ENCODE peak calls at places on chromosomes 12 and 14, in four cellular contexts. L is H1, H is SK-N-SH, F is GM12878. T is an unnamed sample.

GRCh38 chr12:117518594-117519270 is 157.3 kb upstream of the NOS1 start:
- DNase-seq in F (no peak), H (no peak), L (no peak), T (peak; percentile 88)

GRCh38 chr12:83826112-83826511 is 1086.5 kb downstream of the SLC6A15 start:
- DNase-seq in F (no peak), H (peak; percentile 13), L (peak; percentile 87), T (no peak)

GRCh38 chr12:106246891-106247730 is 709 bp downstream of the CKAP4 start:
- DNase-seq in F (no peak), H (peak; percentile 81), L (peak; percentile 63), T (no peak)

GRCh38 chr12:129074379-129074778 is 221.1 kb downstream of the GLT1D1 start:
- DNase-seq in L (no peak), F (no peak), H (no peak), T (no peak)

GRCh38 chr12:103841690-103842584 is 903 bp upstream of the NT5DC3 start:
- DNase-seq in L (peak; percentile 85), F (no peak), H (no peak), T (peak; percentile 40)

GRCh38 chr12:19248929-19249602 is 119.5 kb downstream of the PLEKHA5 start:
- DNase-seq in F (no peak), L (no peak), H (no peak), T (no peak)

GRCh38 chr14:57227083-57227482 is 41.6 kb downstream of the EXOC5 start:
- DNase-seq in L (no peak), F (no peak), H (no peak), T (no peak)

GRCh38 chr12:12333407-12333831 is 16.6 kb downstream of the MANSC1 start:
- DNase-seq in L (no peak), H (no peak), F (no peak), T (no peak)

GRCh38 chr14:59870277-59871165 is at the start of gene RTN1:
- DNase-seq in H (peak; percentile 82), L (peak; percentile 78), F (no peak), T (no peak)

GRCh38 chr14:99026471-99026870 is 245.5 kb downstream of the BCL11B start:
- DNase-seq in F (no peak), L (no peak), H (no peak), T (no peak)

GRCh38 chr14:33794791-33795300 is 156.0 kb downstream of the EGLN3 start:
- DNase-seq in F (no peak), H (no peak), L (no peak), T (no peak)

GRCh38 chr14:33386771-33387170 is 448.1 kb downstream of the NPAS3 start:
- DNase-seq in H (no peak), F (no peak), L (no peak), T (no peak)

GRCh38 chr12:1847411-1847810 is 27.0 kb downstream of the LRTM2 start:
- DNase-seq in H (no peak), L (no peak), F (no peak), T (no peak)

GRCh38 chr12:46830731-46831334 is 5.0 kb upstream of the SLC38A4 start:
- DNase-seq in F (no peak), L (peak; percentile 59), H (no peak), T (no peak)

GRCh38 chr14:69360438-69361108 is 37.5 kb downstream of the ERH start:
- DNase-seq in L (no peak), F (no peak), H (no peak), T (no peak)

GRCh38 chr14:104999361-104999760 is 13.8 kb downstream of the CLBA1 start:
- DNase-seq in H (no peak), L (no peak), F (no peak), T (no peak)

GRCh38 chr12:101951002-101951670 is 73.8 kb downstream of the DRAM1 start:
- DNase-seq in H (no peak), L (no peak), F (no peak), T (no peak)

GRCh38 chr12:116534341-116535121 is 24.6 kb upstream of the MAP1LC3B2 start:
- DNase-seq in H (peak; percentile 51), F (no peak), L (peak; percentile 53), T (no peak)

GRCh38 chr14:68841030-68841809 is 48.4 kb upstream of the ZFP36L1 start:
- DNase-seq in H (no peak), L (no peak), F (no peak), T (no peak)

GRCh38 chr12:131929530-131930456 is 717 bp downstream of the PUS1 start:
- DNase-seq in F (no peak), L (no peak), H (peak; percentile 73), T (no peak)

GRCh38 chr12:57012600-57013465 is 3.5 kb downstream of the TAC3 start:
- DNase-seq in L (no peak), F (peak; percentile 32), H (no peak), T (no peak)

GRCh38 chr12:125742413-125742812 is 677.2 kb downstream of the AACS start:
- DNase-seq in H (no peak), F (no peak), L (no peak), T (no peak)

GRCh38 chr12:50017047-50017446 is 8.2 kb downstream of the RACGAP1 start:
- DNase-seq in F (no peak), L (no peak), H (no peak), T (no peak)

GRCh38 chr14:102029956-102030355 is 56.9 kb downstream of the HSP90AA1 start:
- DNase-seq in L (no peak), H (no peak), F (no peak), T (peak; percentile 22)

GRCh38 chr12:132572801-132573760 is 37.3 kb downstream of the LRCOL1 start:
- DNase-seq in L (no peak), H (no peak), F (no peak), T (no peak)

GRCh38 chr12:75378354-75378753 is 12.5 kb upstream of the GLIPR1L2 start:
- DNase-seq in F (no peak), L (no peak), H (no peak), T (no peak)

GRCh38 chr12:27711312-27711682 is 665 bp downstream of the MRPS35 start:
- DNase-seq in F (no peak), L (no peak), H (no peak), T (no peak)

GRCh38 chr12:89494411-89495231 is 30.0 kb downstream of the GALNT4 start:
- DNase-seq in L (no peak), H (no peak), F (no peak), T (no peak)

GRCh38 chr12:20063116-20063515 is 305.2 kb upstream of the PDE3A start:
- DNase-seq in H (no peak), F (no peak), L (no peak), T (no peak)

GRCh38 chr14:64973026-64973442 is 898 bp upstream of the RAB15 start:
- DNase-seq in L (no peak), F (no peak), H (no peak), T (peak; percentile 38)
- H3K4me2 ChIP-seq in L (no peak overlapping the region), F (no peak overlapping the region), H (peak overlapping the region; percentile 86), T (peak overlapping the region; percentile 94)

GRCh38 chr14:94471045-94471444 is 5.0 kb downstream of the SERPINA9 start:
- DNase-seq in F (no peak), H (no peak), L (no peak), T (no peak)

GRCh38 chr14:94472842-94473241 is 3.2 kb downstream of the SERPINA9 start:
- DNase-seq in H (no peak), F (no peak), L (no peak), T (no peak)

GRCh38 chr14:94474581-94475031 is 1.4 kb downstream of the SERPINA9 start:
- DNase-seq in L (no peak), H (no peak), F (no peak), T (no peak)

GRCh38 chr14:94476018-94476417 is at the start of gene SERPINA9:
- DNase-seq in L (no peak), H (no peak), F (no peak), T (no peak)

DNA sequence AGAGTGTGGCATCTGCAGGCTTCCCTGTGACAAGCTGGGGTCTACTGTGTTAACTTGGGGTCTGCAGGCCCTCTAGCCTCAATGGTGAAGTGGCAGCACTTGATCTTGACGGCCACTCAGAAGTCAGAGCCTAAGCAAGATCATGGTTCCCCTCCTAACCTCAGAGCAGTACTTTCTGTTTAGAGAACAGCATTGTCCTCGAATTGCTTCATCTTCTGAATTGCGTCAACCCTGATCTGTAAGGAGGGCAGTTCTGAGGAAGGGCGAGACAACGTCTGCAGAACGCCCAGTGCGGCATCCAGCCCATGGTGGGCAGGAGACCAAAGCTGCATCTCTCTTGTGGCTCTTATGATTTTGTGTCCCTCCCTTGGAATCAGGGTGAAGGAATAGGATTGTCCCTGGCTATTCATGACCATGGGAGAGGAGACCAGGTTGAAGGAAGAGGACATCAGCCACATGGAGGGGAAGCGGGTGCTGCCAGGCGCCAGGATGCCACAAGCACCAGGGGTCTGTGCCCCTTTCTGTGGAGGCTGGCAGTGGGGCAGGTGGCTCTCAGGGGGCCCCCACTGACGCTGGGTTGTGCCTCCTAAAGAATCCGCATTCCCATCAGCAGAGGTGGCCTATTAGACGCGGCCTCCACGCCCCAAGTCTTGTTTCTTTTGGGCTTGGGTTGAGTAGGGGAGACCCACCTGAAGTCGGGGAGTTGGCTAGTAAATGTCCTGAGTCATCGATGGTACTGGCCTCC is 2.2 kb downstream of the SERPINA9 start:
- DNase-seq in H (no peak), F (no peak), L (no peak), T (no peak)
- TF ChIP-seq TCF12 in H (no peak), F (no peak), L (no peak), T (no peak)

GRCh38 chr14:95683793-95684192 is 2.4 kb upstream of the TCL1B start:
- DNase-seq in H (no peak), F (no peak), L (peak; percentile 74), T (peak; percentile 11)

GRCh38 chr14:95679148-95679547 is 7.1 kb upstream of the TCL1B start:
- DNase-seq in F (no peak), L (no peak), H (no peak), T (no peak)

GRCh38 chr14:95677168-95677835 is 8.9 kb upstream of the TCL1B start:
- DNase-seq in H (no peak), L (no peak), F (no peak), T (no peak)

GRCh38 chr14:95681153-95681552 is 5.1 kb upstream of the TCL1B start:
- DNase-seq in L (no peak), H (no peak), F (no peak), T (no peak)

GRCh38 chr14:95679995-95680735 is 6.1 kb upstream of the TCL1B start:
- DNase-seq in L (no peak), H (no peak), F (no peak), T (peak; percentile 21)
- H3K4me2 ChIP-seq in L (no peak overlapping the region), H (no peak overlapping the region), F (no peak overlapping the region), T (no peak overlapping the region)

GRCh38 chr14:50951032-50951431 is 6.7 kb upstream of the PYGL start:
- DNase-seq in L (no peak), F (no peak), H (no peak), T (no peak)

GRCh38 chr14:50957296-50957695 is 13.0 kb upstream of the PYGL start:
- DNase-seq in H (no peak), L (no peak), F (no peak), T (no peak)

GRCh38 chr14:50955373-50956043 is 11.2 kb upstream of the PYGL start:
- DNase-seq in F (no peak), L (no peak), H (peak; percentile 75), T (peak; percentile 82)

GRCh38 chr14:50953497-50953896 is 9.2 kb upstream of the PYGL start:
- DNase-seq in H (no peak), L (no peak), F (no peak), T (no peak)

DNA sequence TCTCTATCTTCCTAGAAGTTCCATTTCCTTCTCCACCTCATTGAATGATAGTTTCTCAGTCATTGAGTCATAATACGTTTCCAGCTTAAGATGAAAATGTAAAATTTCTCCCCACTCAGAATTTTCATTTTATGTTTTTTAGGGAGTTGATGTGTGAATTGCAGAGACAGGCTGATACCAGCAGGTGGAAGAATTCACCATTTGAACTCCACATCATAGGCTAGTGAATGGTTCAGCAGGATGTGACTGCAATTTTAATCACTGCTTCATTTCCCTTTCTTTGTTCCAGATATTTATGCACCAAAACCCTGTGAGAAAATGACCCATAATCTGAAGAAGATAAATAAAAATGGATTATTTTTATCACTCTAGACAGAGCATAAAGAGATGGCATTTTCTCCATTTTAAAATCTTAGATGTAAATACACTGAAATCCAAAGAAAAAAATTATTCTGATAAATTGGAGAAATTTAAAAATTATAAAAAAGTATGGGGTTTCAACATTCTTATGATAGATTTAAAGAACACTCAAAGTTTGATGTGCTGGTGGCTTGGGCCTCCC is 10.6 kb upstream of the PYGL start:
- DNase-seq in L (no peak), F (no peak), H (peak; percentile 72), T (peak; percentile 33)
- TF ChIP-seq TCF12 in L (no peak), F (no peak), H (no peak), T (no peak)

T was measured in HepG2.